ENCODE peak calls at places on chromosomes 4 and X, in four cellular contexts. One of them, this sample, is unnamed.

GRCh38 chrX:6558979-6559378 is 24.1 kb upstream of the VCX3A start:
- DNase-seq in heart right ventricle: no peak
- DNase-seq in epithelial cell of proximal tubule: no peak
- DNase-seq in brain microvascular endothelial cell: no peak
- DNase-seq in this sample: no peak

GRCh38 chrX:68914337-68914989 is 85.6 kb downstream of the EFNB1 start:
- DNase-seq in heart right ventricle: no peak
- DNase-seq in brain microvascular endothelial cell: no peak
- DNase-seq in epithelial cell of proximal tubule: no peak
- DNase-seq in this sample: no peak

GRCh38 chrX:100995469-100995868 is 26.0 kb downstream of the ARL13A start:
- DNase-seq in heart right ventricle: no peak
- DNase-seq in epithelial cell of proximal tubule: peak
- DNase-seq in brain microvascular endothelial cell: peak
- DNase-seq in this sample: peak

GRCh38 chrX:37666516-37666915 is 19.1 kb upstream of the XK start:
- DNase-seq in epithelial cell of proximal tubule: no peak
- DNase-seq in brain microvascular endothelial cell: no peak
- DNase-seq in heart right ventricle: no peak
- DNase-seq in this sample: no peak

GRCh38 chr4:57876934-57877554 is 766.9 kb upstream of the IGFBP7 start:
- DNase-seq in heart right ventricle: peak
- DNase-seq in brain microvascular endothelial cell: no peak
- DNase-seq in epithelial cell of proximal tubule: no peak
- DNase-seq in this sample: no peak

GRCh38 chr4:139844057-139844456 is 178.4 kb downstream of the MGST2 start:
- DNase-seq in heart right ventricle: no peak
- DNase-seq in brain microvascular endothelial cell: no peak
- DNase-seq in epithelial cell of proximal tubule: no peak
- DNase-seq in this sample: no peak

GRCh38 chr4:7124643-7125442 is 57.0 kb upstream of the GRPEL1 start:
- DNase-seq in brain microvascular endothelial cell: peak
- DNase-seq in epithelial cell of proximal tubule: peak
- DNase-seq in heart right ventricle: peak
- DNase-seq in this sample: peak

GRCh38 chr4:172654482-172654881 is 514.1 kb upstream of the GALNT7 start:
- DNase-seq in epithelial cell of proximal tubule: no peak
- DNase-seq in brain microvascular endothelial cell: no peak
- DNase-seq in heart right ventricle: no peak
- DNase-seq in this sample: no peak

GRCh38 chrX:68647156-68647957 is at the start of gene STARD8:
- DNase-seq in epithelial cell of proximal tubule: no peak
- DNase-seq in heart right ventricle: peak
- DNase-seq in brain microvascular endothelial cell: peak
- DNase-seq in this sample: peak

GRCh38 chrX:40531056-40531826 is 49.5 kb upstream of the ATP6AP2 start:
- DNase-seq in brain microvascular endothelial cell: no peak
- DNase-seq in epithelial cell of proximal tubule: no peak
- DNase-seq in heart right ventricle: no peak
- DNase-seq in this sample: no peak

GRCh38 chrX:95823796-95824195 is 860.8 kb upstream of the DIAPH2 start:
- DNase-seq in heart right ventricle: no peak
- DNase-seq in epithelial cell of proximal tubule: no peak
- DNase-seq in brain microvascular endothelial cell: no peak
- DNase-seq in this sample: no peak

GRCh38 chr4:25966171-25966570 is 52.2 kb downstream of the SMIM20 start:
- DNase-seq in heart right ventricle: no peak
- DNase-seq in epithelial cell of proximal tubule: no peak
- DNase-seq in brain microvascular endothelial cell: no peak
- DNase-seq in this sample: no peak

GRCh38 chr4:25973346-25973745 is 59.3 kb downstream of the SMIM20 start:
- DNase-seq in heart right ventricle: no peak
- DNase-seq in epithelial cell of proximal tubule: no peak
- DNase-seq in brain microvascular endothelial cell: no peak
- DNase-seq in this sample: no peak

GRCh38 chr4:25969374-25969773 is 55.4 kb downstream of the SMIM20 start:
- DNase-seq in epithelial cell of proximal tubule: no peak
- DNase-seq in brain microvascular endothelial cell: no peak
- DNase-seq in heart right ventricle: no peak
- DNase-seq in this sample: no peak

GRCh38 chr4:25970241-25970675 is 56.2 kb downstream of the SMIM20 start:
- DNase-seq in epithelial cell of proximal tubule: no peak
- DNase-seq in brain microvascular endothelial cell: no peak
- DNase-seq in heart right ventricle: peak
- DNase-seq in this sample: peak

GRCh38 chr4:25970691-25971427 is 56.8 kb downstream of the SMIM20 start:
- DNase-seq in epithelial cell of proximal tubule: no peak
- DNase-seq in brain microvascular endothelial cell: peak
- DNase-seq in heart right ventricle: no peak
- DNase-seq in this sample: peak
- TF ChIP-seq CTCF in epithelial cell of proximal tubule: no peak
- TF ChIP-seq CTCF in brain microvascular endothelial cell: no peak
- TF ChIP-seq CTCF in heart right ventricle: no peak
- TF ChIP-seq CTCF in this sample: no peak

DNA sequence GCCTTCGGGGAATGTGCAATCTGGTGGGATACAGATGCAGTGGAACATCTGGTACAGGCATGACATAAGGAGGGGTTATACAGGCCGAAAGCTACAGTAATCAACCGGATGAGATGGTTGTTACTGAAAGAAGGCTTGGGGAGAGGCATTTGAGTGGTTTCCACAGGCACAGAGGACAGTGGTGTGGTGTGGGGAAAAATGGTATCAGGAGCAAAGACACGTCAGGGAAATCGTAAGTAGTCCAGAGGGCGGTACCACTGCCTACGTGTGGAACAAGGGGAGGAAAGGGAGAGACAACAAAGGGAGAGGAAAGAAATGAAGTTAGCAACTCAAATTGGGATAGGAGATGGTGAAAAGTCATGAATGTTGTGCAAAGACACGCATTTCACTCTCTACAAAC is 3.0 kb downstream of the PDLIM3 start:
- DNase-seq in heart right ventricle: peak
- DNase-seq in epithelial cell of proximal tubule: no peak
- DNase-seq in brain microvascular endothelial cell: no peak
- DNase-seq in this sample: peak
- H3K4me3 ChIP-seq in heart right ventricle: peak
- H3K4me3 ChIP-seq in epithelial cell of proximal tubule: no peak
- H3K4me3 ChIP-seq in brain microvascular endothelial cell: no peak
- H3K4me3 ChIP-seq in this sample: peak

GRCh38 chrX:24241822-24242648 is 71.8 kb downstream of the SUPT20HL2 start:
- DNase-seq in brain microvascular endothelial cell: peak
- DNase-seq in heart right ventricle: peak
- DNase-seq in epithelial cell of proximal tubule: no peak
- DNase-seq in this sample: peak
- TF ChIP-seq CTCF in brain microvascular endothelial cell: peak
- TF ChIP-seq CTCF in heart right ventricle: no peak
- TF ChIP-seq CTCF in epithelial cell of proximal tubule: peak
- TF ChIP-seq CTCF in this sample: peak

DNA sequence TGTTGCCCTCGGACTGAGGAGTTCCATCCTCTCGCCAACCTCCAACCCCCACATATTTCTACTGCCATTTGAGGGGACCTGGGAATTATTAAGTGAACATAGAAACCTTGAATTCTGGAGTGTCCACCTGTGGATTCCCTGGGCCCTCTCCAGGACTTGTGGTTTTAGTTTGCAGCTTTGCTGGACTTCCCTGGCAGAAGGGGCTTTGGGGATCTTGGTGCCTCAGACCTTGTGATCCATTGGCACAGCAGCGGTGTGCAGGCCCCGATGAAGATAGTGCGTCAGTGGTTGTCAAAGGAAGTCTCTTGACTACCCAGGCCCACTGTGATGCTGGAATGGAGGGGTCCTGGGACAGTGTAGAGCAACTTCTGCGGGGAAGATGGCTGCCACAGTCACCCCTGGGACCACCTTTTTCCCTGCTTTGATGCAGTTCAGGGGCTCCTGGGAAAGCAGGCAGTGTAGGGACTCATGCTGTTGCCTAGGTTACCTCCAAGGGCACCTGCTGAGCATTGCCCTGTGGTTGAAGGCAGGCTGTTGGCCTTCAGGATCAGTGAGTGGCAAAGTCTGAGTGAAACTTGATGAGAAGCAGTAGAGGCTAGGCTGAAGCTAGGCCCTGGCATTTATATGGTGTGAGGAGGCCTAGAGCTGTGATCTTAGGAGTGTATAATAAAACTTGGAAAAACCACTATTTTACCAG is 2.1 kb downstream of the SLC16A2 start:
- DNase-seq in brain microvascular endothelial cell: no peak
- DNase-seq in epithelial cell of proximal tubule: no peak
- DNase-seq in heart right ventricle: no peak
- DNase-seq in this sample: no peak
- H3K4me3 ChIP-seq in brain microvascular endothelial cell: no peak
- H3K4me3 ChIP-seq in epithelial cell of proximal tubule: no peak
- H3K4me3 ChIP-seq in heart right ventricle: no peak
- H3K4me3 ChIP-seq in this sample: peak

GRCh38 chrX:64894454-64895038 is 81.7 kb downstream of the ZC4H2 start:
- DNase-seq in epithelial cell of proximal tubule: no peak
- DNase-seq in heart right ventricle: no peak
- DNase-seq in brain microvascular endothelial cell: no peak
- DNase-seq in this sample: peak
- TF ChIP-seq CTCF in epithelial cell of proximal tubule: peak
- TF ChIP-seq CTCF in heart right ventricle: no peak
- TF ChIP-seq CTCF in brain microvascular endothelial cell: peak
- TF ChIP-seq CTCF in this sample: peak

GRCh38 chrX:123961268-123962005 is at the start of gene STAG2:
- DNase-seq in heart right ventricle: peak
- DNase-seq in brain microvascular endothelial cell: peak
- DNase-seq in epithelial cell of proximal tubule: no peak
- DNase-seq in this sample: peak

GRCh38 chrX:123965712-123966111 is 4.2 kb downstream of the STAG2 start:
- DNase-seq in epithelial cell of proximal tubule: no peak
- DNase-seq in brain microvascular endothelial cell: no peak
- DNase-seq in heart right ventricle: no peak
- DNase-seq in this sample: no peak

GRCh38 chrX:123962794-123963373 is 1.4 kb downstream of the STAG2 start:
- DNase-seq in epithelial cell of proximal tubule: no peak
- DNase-seq in brain microvascular endothelial cell: peak
- DNase-seq in heart right ventricle: peak
- DNase-seq in this sample: peak

GRCh38 chrX:123962006-123962485 is 540 bp downstream of the STAG2 start:
- DNase-seq in brain microvascular endothelial cell: no peak
- DNase-seq in heart right ventricle: no peak
- DNase-seq in epithelial cell of proximal tubule: no peak
- DNase-seq in this sample: no peak

DNA sequence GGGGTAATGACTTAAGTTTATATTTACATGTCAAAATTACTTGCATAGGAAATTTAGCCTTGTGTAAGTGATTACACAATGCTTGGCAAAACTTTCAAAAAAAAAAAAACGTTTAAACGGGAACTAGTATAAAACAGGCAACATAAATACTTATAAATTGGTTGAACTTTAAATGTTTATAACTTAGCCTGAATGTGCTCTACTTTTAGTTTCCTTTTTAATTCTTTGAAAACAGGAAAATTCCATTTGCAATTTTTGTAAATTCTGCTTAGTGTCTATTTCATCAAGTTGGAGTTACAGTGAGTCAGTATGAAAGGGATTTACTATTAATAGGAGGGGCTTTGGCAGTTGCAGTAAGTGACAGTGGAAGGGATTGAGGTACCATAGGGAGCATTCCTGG is 2.6 kb downstream of the STAG2 start:
- DNase-seq in brain microvascular endothelial cell: no peak
- DNase-seq in epithelial cell of proximal tubule: no peak
- DNase-seq in heart right ventricle: no peak
- DNase-seq in this sample: peak
- H3K4me3 ChIP-seq in brain microvascular endothelial cell: no peak
- H3K4me3 ChIP-seq in epithelial cell of proximal tubule: peak
- H3K4me3 ChIP-seq in heart right ventricle: peak
- H3K4me3 ChIP-seq in this sample: no peak

GRCh38 chr4:176099314-176099713 is 33.7 kb downstream of the WDR17 start:
- DNase-seq in heart right ventricle: no peak
- DNase-seq in epithelial cell of proximal tubule: no peak
- DNase-seq in brain microvascular endothelial cell: no peak
- DNase-seq in this sample: no peak
- TF ChIP-seq CTCF in heart right ventricle: no peak
- TF ChIP-seq CTCF in epithelial cell of proximal tubule: peak
- TF ChIP-seq CTCF in brain microvascular endothelial cell: peak
- TF ChIP-seq CTCF in this sample: peak

DNA sequence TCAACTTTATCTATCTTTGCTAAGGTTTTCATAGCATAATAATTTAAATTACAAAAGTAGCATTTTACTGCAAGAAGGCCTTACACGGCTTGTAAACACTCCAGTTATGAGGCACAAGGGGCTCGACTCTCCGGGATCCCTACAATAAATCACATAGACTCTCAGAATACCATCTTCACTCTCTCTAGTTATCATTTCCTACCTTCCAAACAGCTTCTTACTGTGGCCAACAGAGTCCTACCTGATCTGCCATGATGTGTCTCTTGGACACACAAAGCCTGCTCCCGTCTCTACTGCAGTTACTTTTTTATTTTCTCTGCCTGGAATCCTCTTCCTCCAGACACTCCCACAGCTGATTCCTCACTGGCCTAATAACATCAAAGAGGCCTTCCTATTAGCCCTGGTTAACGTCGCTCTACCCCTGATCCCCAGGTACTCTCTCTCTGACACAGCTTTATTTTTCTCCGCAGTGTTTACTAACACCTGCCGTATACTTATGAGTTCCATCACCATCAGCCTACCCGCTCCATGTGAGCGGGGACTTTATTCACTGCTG is 559.6 kb upstream of the DIPK2B start:
- DNase-seq in epithelial cell of proximal tubule: no peak
- DNase-seq in heart right ventricle: no peak
- DNase-seq in brain microvascular endothelial cell: no peak
- DNase-seq in this sample: no peak
- H3K4me3 ChIP-seq in epithelial cell of proximal tubule: no peak
- H3K4me3 ChIP-seq in heart right ventricle: no peak
- H3K4me3 ChIP-seq in brain microvascular endothelial cell: peak
- H3K4me3 ChIP-seq in this sample: no peak

This sample was measured in cardiac fibroblast.